ENCODE peak calls at places on chromosomes 2 and 18, in eight cellular contexts. O is endothelial cell, W is cardiac muscle cell, F is WTC11, J is suprapubic skin, U is astrocyte, Y is NB4, Z is Calu3. M is an unnamed sample.

GRCh38 chr18:25827961-25828561 is 262.4 kb downstream of the SS18 start:
- DNase-seq in W (peak), Z (no peak), Y (no peak), F (peak), U (peak), O (no peak), J (no peak), M (no peak)

GRCh38 chr2:229133155-229133772 is 137.8 kb downstream of the PID1 start:
- DNase-seq in U (peak), W (peak), Z (peak), F (no peak), Y (peak), J (no peak), O (peak), M (no peak)

GRCh38 chr2:189407161-189407943 is 33.9 kb upstream of the WDR75 start:
- DNase-seq in O (no peak), U (peak), J (no peak), F (no peak), Y (no peak), W (peak), Z (no peak), M (no peak)

GRCh38 chr2:208799397-208799796 is 392.8 kb downstream of the PTH2R start:
- DNase-seq in W (no peak), Y (no peak), U (no peak), Z (no peak), F (no peak), J (no peak), O (no peak), M (no peak)

GRCh38 chr2:231390667-231391066 is 4.8 kb upstream of the B3GNT7 start:
- DNase-seq in F (no peak), W (no peak), O (no peak), J (no peak), Z (no peak), Y (peak), U (no peak), M (no peak)

GRCh38 chr18:76452357-76452756 is 42.7 kb downstream of the ZNF516 start:
- DNase-seq in O (no peak), Z (no peak), J (peak), F (no peak), Y (peak), U (peak), W (no peak), M (peak)

GRCh38 chr2:170840717-170841210 is 24.1 kb downstream of the GAD1 start:
- DNase-seq in O (no peak), W (no peak), Z (no peak), U (no peak), F (no peak), Y (no peak), J (no peak), M (no peak)

GRCh38 chr2:156006721-156007618 is 325.6 kb downstream of the NR4A2 start:
- DNase-seq in O (no peak), J (no peak), Y (no peak), Z (no peak), F (no peak), W (no peak), U (no peak), M (no peak)

GRCh38 chr2:48600204-48600813 is 17.3 kb upstream of the GTF2A1L start:
- DNase-seq in U (peak), Y (peak), W (peak), J (no peak), F (no peak), Z (peak), O (peak), M (no peak)

GRCh38 chr18:27185025-27185763 is at the start of gene CHST9:
- DNase-seq in Y (no peak), Z (peak), O (peak), U (no peak), W (no peak), J (no peak), F (peak), M (no peak)

GRCh38 chr18:70288851-70289328 is at the start of gene SOCS6:
- DNase-seq in Z (peak), F (peak), O (peak), Y (peak), W (peak), J (peak), U (peak), M (peak)

GRCh38 chr2:156229724-156230362 is 102.7 kb downstream of the NR4A2 start:
- DNase-seq in Y (no peak), F (no peak), W (no peak), U (no peak), O (no peak), J (no peak), Z (no peak), M (no peak)

GRCh38 chr18:61741881-61742280 is 150.9 kb downstream of the RNF152 start:
- DNase-seq in J (no peak), O (no peak), Z (no peak), F (no peak), U (no peak), W (no peak), Y (no peak), M (no peak)

GRCh38 chr2:233831011-233831721 is 23.2 kb downstream of the HJURP start:
- DNase-seq in Y (no peak), U (no peak), J (peak), W (no peak), O (no peak), Z (no peak), F (no peak), M (no peak)

GRCh38 chr2:216492951-216493685 is 5.5 kb upstream of the RPL37A start:
- DNase-seq in W (peak), O (no peak), Y (peak), F (no peak), J (no peak), U (peak), Z (no peak), M (no peak)

GRCh38 chr2:107525420-107525819 is 301.3 kb upstream of the RGPD4 start:
- DNase-seq in O (no peak), U (peak), W (peak), F (no peak), Y (no peak), J (no peak), Z (no peak), M (no peak)

GRCh38 chr18:26617151-26617554 is 68.8 kb upstream of the KCTD1 start:
- DNase-seq in O (no peak), W (peak), U (peak), Y (no peak), F (no peak), J (no peak), Z (peak), M (no peak)

GRCh38 chr2:183709829-183710228 is 585.6 kb downstream of the NUP35 start:
- DNase-seq in J (no peak), F (peak), Y (no peak), O (no peak), Z (no peak), W (no peak), U (no peak), M (no peak)

GRCh38 chr2:105556366-105556765 is 157.5 kb upstream of the FHL2 start:
- DNase-seq in Z (no peak), U (no peak), Y (no peak), W (no peak), F (no peak), J (peak), O (no peak), M (no peak)

GRCh38 chr2:234309431-234309830 is 187.4 kb downstream of the ARL4C start:
- DNase-seq in W (no peak), U (no peak), J (no peak), Z (no peak), O (no peak), Y (no peak), F (no peak), M (no peak)

GRCh38 chr2:144886847-144887246 is 366.9 kb upstream of the ZEB2 start:
- DNase-seq in Y (no peak), J (peak), F (no peak), Z (no peak), U (peak), O (no peak), W (peak), M (no peak)

GRCh38 chr2:200786826-200787225 is 24.9 kb upstream of the BZW1 start:
- DNase-seq in Z (peak), W (peak), F (no peak), Y (no peak), O (no peak), J (no peak), U (peak), M (no peak)

GRCh38 chr2:180979086-180979934 is 1.1 kb upstream of the UBE2E3 start:
- DNase-seq in Z (peak), J (no peak), W (peak), F (no peak), O (no peak), Y (no peak), U (peak), M (no peak)

GRCh38 chr2:207511851-207512250 is 17.9 kb upstream of the CREB1 start:
- DNase-seq in U (no peak), W (no peak), Y (no peak), J (no peak), O (no peak), F (no peak), Z (no peak), M (no peak)

GRCh38 chr2:122754561-122754960 is 999.1 kb downstream of the TSN start:
- DNase-seq in F (no peak), O (no peak), Y (no peak), J (no peak), U (no peak), W (peak), Z (no peak), M (no peak)
- TF ChIP-seq CTCF in F (no peak), O (no peak), Y (no peak), J (no peak), U (no peak), W (no peak), Z (no peak), M (no peak)

GRCh38 chr2:44614940-44615339 is 253.2 kb downstream of the CAMKMT start:
- DNase-seq in Z (no peak), Y (no peak), J (no peak), O (no peak), W (no peak), U (no peak), F (no peak), M (no peak)
- TF ChIP-seq CTCF in Z (no peak), Y (no peak), J (no peak), O (no peak), W (no peak), U (no peak), F (no peak), M (no peak)

GRCh38 chr2:137741963-137742362 is 222.3 kb upstream of the HNMT start:
- DNase-seq in W (no peak), Y (no peak), J (no peak), O (no peak), U (no peak), Z (no peak), F (no peak), M (no peak)
- TF ChIP-seq CTCF in W (no peak), Y (no peak), J (no peak), O (no peak), U (no peak), Z (no peak), F (no peak), M (no peak)

DNA sequence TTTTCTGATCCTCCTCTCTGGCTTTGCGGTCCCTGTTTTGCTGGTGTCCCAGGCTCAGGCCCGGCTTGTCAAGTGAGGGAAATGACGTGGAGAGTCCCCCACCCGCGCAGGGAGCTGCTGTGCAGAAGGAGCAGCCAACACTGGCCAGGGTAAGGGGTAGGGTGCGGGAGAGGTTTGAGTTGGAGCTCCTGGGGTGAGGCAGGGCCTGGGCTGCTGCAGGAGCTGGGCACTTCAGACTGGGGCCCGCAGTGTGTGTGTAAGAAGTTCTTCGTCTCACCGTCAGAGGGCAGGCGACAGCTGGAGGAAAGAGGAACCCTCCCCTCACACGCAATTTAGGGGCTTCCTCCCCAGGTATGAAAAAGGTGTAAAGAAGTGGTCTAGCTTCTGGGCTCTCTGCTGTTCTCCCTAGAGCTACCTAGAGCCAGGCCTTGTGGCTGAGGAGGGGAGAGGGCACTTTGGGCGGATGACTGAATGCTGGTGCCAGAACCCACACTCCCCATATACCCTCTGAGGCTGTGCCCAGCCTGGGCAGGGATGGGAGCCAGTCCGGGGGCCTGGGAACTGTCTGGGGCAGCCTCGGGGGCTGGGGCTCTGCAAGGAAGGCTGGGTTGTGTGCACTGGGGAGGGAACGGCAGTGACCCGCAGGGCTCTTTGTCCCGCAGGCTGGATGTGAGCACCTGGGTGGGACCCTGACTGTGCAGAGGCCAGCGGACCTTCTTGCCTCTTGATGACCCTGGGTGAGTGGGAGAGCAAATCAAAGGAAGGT is 11.8 kb downstream of the CELF4 start:
- DNase-seq in Y (no peak), O (peak), Z (no peak), W (no peak), J (no peak), F (peak), U (no peak), M (no peak)
- TF ChIP-seq CTCF in Y (peak), O (peak), Z (no peak), W (peak), J (no peak), F (peak), U (no peak), M (peak)

GRCh38 chr2:137865954-137866540 is 98.2 kb upstream of the HNMT start:
- DNase-seq in F (peak), J (no peak), O (peak), Y (peak), W (peak), Z (peak), U (peak), M (no peak)
- TF ChIP-seq CTCF in F (peak), J (no peak), O (peak), Y (peak), W (peak), Z (peak), U (peak), M (peak)

GRCh38 chr18:8705941-8706544 is 687 bp downstream of the MTCL1 start:
- DNase-seq in Y (no peak), W (peak), U (no peak), J (no peak), Z (peak), F (peak), O (peak), M (no peak)

GRCh38 chr18:8706545-8706980 is 1.2 kb downstream of the MTCL1 start:
- DNase-seq in Y (peak), F (peak), W (no peak), J (no peak), O (no peak), U (no peak), Z (peak), M (no peak)

GRCh38 chr18:8707946-8708345 is 2.6 kb downstream of the MTCL1 start:
- DNase-seq in Z (no peak), Y (no peak), U (no peak), F (no peak), J (no peak), O (no peak), W (no peak), M (no peak)

GRCh38 chr18:8708670-8709069 is 3.3 kb downstream of the MTCL1 start:
- DNase-seq in Y (no peak), Z (no peak), U (no peak), J (no peak), O (no peak), F (no peak), W (no peak), M (no peak)

GRCh38 chr18:8706981-8707940 is 1.9 kb downstream of the MTCL1 start:
- DNase-seq in U (peak), Z (peak), F (peak), O (peak), J (no peak), Y (no peak), W (peak), M (no peak)
- TF ChIP-seq CTCF in U (peak), Z (peak), F (peak), O (no peak), J (no peak), Y (no peak), W (peak), M (peak)

GRCh38 chr2:135997380-135997779 is 12.0 kb upstream of the DARS1 start:
- DNase-seq in Y (peak), O (peak), F (peak), U (no peak), Z (peak), J (no peak), W (no peak), M (no peak)
- TF ChIP-seq CTCF in Y (no peak), O (no peak), F (no peak), U (no peak), Z (no peak), J (no peak), W (no peak), M (peak)

GRCh38 chr2:127027715-127028114 is 79.2 kb downstream of the BIN1 start:
- DNase-seq in Z (no peak), J (no peak), F (no peak), U (no peak), W (no peak), Y (peak), O (no peak), M (no peak)
- TF ChIP-seq CTCF in Z (no peak), J (no peak), F (no peak), U (no peak), W (no peak), Y (peak), O (no peak), M (no peak)

GRCh38 chr2:135951071-135951583 is 34.3 kb downstream of the DARS1 start:
- DNase-seq in J (no peak), O (no peak), U (no peak), Y (no peak), Z (no peak), F (no peak), W (peak), M (no peak)

GRCh38 chr2:135948141-135948540 is 37.3 kb downstream of the DARS1 start:
- DNase-seq in U (no peak), F (no peak), Y (no peak), Z (no peak), J (no peak), W (no peak), O (no peak), M (no peak)

GRCh38 chr2:135954020-135954628 is 31.3 kb downstream of the DARS1 start:
- DNase-seq in Z (no peak), J (no peak), W (no peak), U (no peak), O (no peak), Y (no peak), F (no peak), M (no peak)

GRCh38 chr2:135948642-135949355 is 36.6 kb downstream of the DARS1 start:
- DNase-seq in U (peak), Y (no peak), Z (peak), O (no peak), F (no peak), J (no peak), W (peak), M (no peak)

DNA sequence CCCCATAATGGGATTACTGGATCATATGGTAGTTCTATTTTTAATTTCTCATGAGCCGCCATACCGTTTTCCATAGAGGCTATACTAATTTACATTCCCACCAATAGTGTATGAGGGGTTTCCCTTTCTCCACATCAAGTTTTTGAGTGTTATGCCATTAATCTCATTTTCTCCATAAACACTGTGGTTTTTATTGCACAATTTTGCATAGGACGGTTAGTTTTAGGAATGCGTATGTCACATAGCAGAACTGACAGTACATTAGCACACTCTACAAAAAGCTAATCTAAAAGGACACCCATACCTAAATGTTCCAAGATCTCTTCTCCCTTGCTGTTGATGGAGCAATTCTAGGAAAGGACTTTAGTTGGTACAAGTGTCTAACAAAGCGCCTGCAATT is 32.5 kb downstream of the DARS1 start:
- DNase-seq in O (no peak), Y (peak), F (no peak), J (no peak), Z (no peak), U (peak), W (peak), M (no peak)
- TF ChIP-seq CTCF in O (no peak), Y (no peak), F (no peak), J (no peak), Z (no peak), U (no peak), W (no peak), M (no peak)

DNA sequence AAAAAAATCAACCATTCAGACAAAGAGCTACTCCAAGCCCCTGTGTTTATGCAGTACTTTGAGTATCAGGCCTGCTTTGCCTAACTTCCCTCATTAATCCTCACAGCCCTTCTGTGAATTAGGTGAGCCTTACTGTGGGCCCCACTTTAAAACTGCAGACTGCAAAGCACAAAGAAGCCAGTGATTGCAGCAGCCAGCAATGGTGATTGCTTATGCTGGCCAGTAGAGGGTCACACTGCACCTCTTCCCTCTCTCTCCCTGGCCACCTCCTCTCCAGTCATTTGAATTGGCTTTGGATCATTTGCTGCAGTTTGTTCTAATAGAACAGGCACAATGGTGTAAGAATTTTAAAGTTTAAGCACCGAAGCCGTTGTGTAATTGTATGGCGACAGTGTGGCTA is 229.9 kb downstream of the AGPS start:
- DNase-seq in J (no peak), F (peak), O (no peak), Z (no peak), Y (peak), W (peak), U (no peak), M (no peak)
- TF ChIP-seq CTCF in J (no peak), F (no peak), O (no peak), Z (no peak), Y (peak), W (peak), U (peak), M (peak)